ENCODE peak calls at places on chromosomes 4 and X, in four cellular contexts. One of them, this sample, is unnamed.

GRCh38 chr4:96003941-96004340 is 164.0 kb downstream of the PDHA2 start:
- DNase-seq in A549: no peak
- DNase-seq in thyroid gland: no peak
- DNase-seq in astrocyte of the spinal cord: no peak
- DNase-seq in this sample: no peak

GRCh38 chr4:81814909-81815539 is 343.3 kb upstream of the RASGEF1B start:
- DNase-seq in astrocyte of the spinal cord: no peak
- DNase-seq in thyroid gland: no peak
- DNase-seq in A549: no peak
- DNase-seq in this sample: no peak

GRCh38 chrX:49041683-49042529 is 1.3 kb downstream of the TFE3 start:
- DNase-seq in astrocyte of the spinal cord: peak; percentile 30
- DNase-seq in thyroid gland: peak; percentile 12
- DNase-seq in A549: peak; percentile 42
- DNase-seq in this sample: peak; percentile 59

GRCh38 chrX:24692305-24692704 is 1.4 kb upstream of the POLA1 start:
- DNase-seq in thyroid gland: no peak
- DNase-seq in astrocyte of the spinal cord: no peak
- DNase-seq in A549: no peak
- DNase-seq in this sample: no peak

GRCh38 chr4:105551968-105552746 is at the start of gene ARHGEF38:
- DNase-seq in thyroid gland: peak; percentile 49
- DNase-seq in astrocyte of the spinal cord: peak; percentile 25
- DNase-seq in A549: peak; percentile 10
- DNase-seq in this sample: no peak

GRCh38 chr4:106816501-106816900 is 219.6 kb downstream of the DKK2 start:
- DNase-seq in thyroid gland: no peak
- DNase-seq in A549: no peak
- DNase-seq in astrocyte of the spinal cord: peak; percentile 32
- DNase-seq in this sample: peak; percentile 22

GRCh38 chr4:146368209-146368608 is 153.5 kb downstream of the SLC10A7 start:
- DNase-seq in thyroid gland: no peak
- DNase-seq in A549: no peak
- DNase-seq in astrocyte of the spinal cord: no peak
- DNase-seq in this sample: peak; percentile 16

GRCh38 chr4:90184560-90184959 is 57.4 kb downstream of the CCSER1 start:
- DNase-seq in thyroid gland: no peak
- DNase-seq in astrocyte of the spinal cord: no peak
- DNase-seq in A549: no peak
- DNase-seq in this sample: no peak

GRCh38 chr4:137572163-137572562 is 39.9 kb upstream of the PCDH18 start:
- DNase-seq in astrocyte of the spinal cord: no peak
- DNase-seq in thyroid gland: no peak
- DNase-seq in A549: no peak
- DNase-seq in this sample: no peak

GRCh38 chr4:125827338-125828074 is 512.8 kb downstream of the FAT4 start:
- DNase-seq in astrocyte of the spinal cord: no peak
- DNase-seq in A549: no peak
- DNase-seq in thyroid gland: no peak
- DNase-seq in this sample: no peak
- H3K4me3 ChIP-seq in astrocyte of the spinal cord: no peak overlapping the region
- H3K4me3 ChIP-seq in A549: no peak overlapping the region
- H3K4me3 ChIP-seq in thyroid gland: no peak overlapping the region
- H3K4me3 ChIP-seq in this sample: no peak overlapping the region

DNA sequence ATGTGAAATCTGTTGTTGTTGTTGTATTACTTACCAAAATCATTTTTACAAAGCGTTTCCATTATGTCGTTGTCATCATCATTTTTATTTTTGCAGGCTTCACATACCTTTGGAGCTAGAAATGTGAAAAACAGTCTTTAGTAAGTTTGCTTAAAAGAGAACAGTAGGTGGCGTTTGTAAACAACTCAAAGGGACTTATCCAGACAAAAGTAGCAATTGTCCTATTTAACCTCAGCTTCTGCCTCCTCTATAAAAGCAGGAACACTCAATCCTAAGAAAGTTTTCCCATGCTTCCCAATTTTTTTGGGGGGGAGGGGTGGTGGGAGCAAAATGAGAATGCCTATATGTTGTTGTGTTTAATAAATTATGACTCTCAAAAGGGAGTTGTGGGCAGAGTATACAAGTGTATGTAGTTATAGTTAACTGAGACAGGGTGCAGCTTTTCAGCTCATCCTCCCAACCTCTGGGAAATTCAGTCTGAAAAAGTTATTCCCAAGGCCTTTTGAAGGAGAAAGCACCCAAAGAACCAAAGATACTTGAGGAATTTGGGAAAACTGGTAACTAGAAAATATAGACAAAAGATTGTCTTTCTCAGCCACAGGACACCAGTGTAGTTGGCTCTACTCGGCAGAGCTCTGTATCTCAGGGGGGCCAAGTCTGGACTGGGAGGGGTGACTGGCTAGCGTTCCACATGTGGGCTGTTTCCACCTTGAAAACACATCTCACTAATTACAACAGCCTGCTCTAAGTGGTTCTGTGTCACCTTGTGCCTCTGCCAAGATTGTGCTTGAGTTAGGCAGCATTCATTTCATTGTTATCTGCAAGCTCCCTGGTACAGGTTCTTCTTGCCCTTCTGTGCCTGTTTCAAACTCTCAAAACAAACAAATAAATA is 2.8 kb downstream of the SFRP2 start:
- DNase-seq in A549: peak; percentile 14
- DNase-seq in astrocyte of the spinal cord: peak; percentile 49
- DNase-seq in thyroid gland: no peak
- DNase-seq in this sample: peak; percentile 59
- H3K4me3 ChIP-seq in A549: no peak overlapping the region
- H3K4me3 ChIP-seq in astrocyte of the spinal cord: no peak overlapping the region
- H3K4me3 ChIP-seq in thyroid gland: no peak overlapping the region
- H3K4me3 ChIP-seq in this sample: no peak overlapping the region

GRCh38 chrX:134990475-134991473 is at the start of gene SMIM10:
- DNase-seq in thyroid gland: peak; percentile 60
- DNase-seq in A549: peak; percentile 5
- DNase-seq in astrocyte of the spinal cord: peak; percentile 80
- DNase-seq in this sample: peak; percentile 67
- H3K4me3 ChIP-seq in thyroid gland: no peak within 1 kb of the TSS
- H3K4me3 ChIP-seq in A549: no peak within 1 kb of the TSS
- H3K4me3 ChIP-seq in astrocyte of the spinal cord: peak within 1 kb of the TSS; percentile 21
- H3K4me3 ChIP-seq in this sample: peak within 1 kb of the TSS; percentile 61

GRCh38 chrX:80014141-80014940 is at the start of gene TBX22:
- DNase-seq in thyroid gland: peak; percentile 79
- DNase-seq in astrocyte of the spinal cord: no peak
- DNase-seq in A549: no peak
- DNase-seq in this sample: no peak
- H3K4me3 ChIP-seq in thyroid gland: no peak within 1 kb of the TSS
- H3K4me3 ChIP-seq in astrocyte of the spinal cord: no peak within 1 kb of the TSS
- H3K4me3 ChIP-seq in A549: no peak within 1 kb of the TSS
- H3K4me3 ChIP-seq in this sample: no peak within 1 kb of the TSS

This sample was measured in fibroblast of the aortic adventitia.